ENCODE peak calls at places on chromosomes 11 and 22, in ten cellular contexts. W is tibial nerve, J is uterus, V is right lobe of liver, B is endothelial cell of umbilical vein, O is IMR-90, Z is body of pancreas, K is Peyer's patch, C is upper lobe of left lung, N is stomach. Y is an unnamed sample.

GRCh38 chr11:61603667-61604066 is 22.8 kb upstream of the SYT7 start:
- DNase-seq in K (no peak), B (no peak), N (no peak), C (no peak), W (no peak), O (no peak), Z (peak; percentile 28), J (no peak), V (no peak), Y (no peak)

GRCh38 chr11:10303558-10304363 is 1.1 kb upstream of the ADM start:
- DNase-seq in C (peak; percentile 86), W (no peak), J (no peak), N (peak; percentile 48), B (peak; percentile 41), Z (peak; percentile 55), K (peak; percentile 59), V (peak; percentile 68), O (peak; percentile 68), Y (peak; percentile 44)

GRCh38 chr22:43407591-43407990 is 4.2 kb upstream of the MPPED1 start:
- DNase-seq in C (peak; percentile 46), W (no peak), B (no peak), J (no peak), Z (no peak), O (no peak), N (no peak), V (peak; percentile 30), K (no peak), Y (no peak)

GRCh38 chr11:98711011-98711410 is 309.7 kb upstream of the CNTN5 start:
- DNase-seq in O (no peak), J (no peak), B (no peak), N (no peak), K (no peak), W (no peak), V (peak; percentile 27), Z (no peak), C (no peak), Y (peak; percentile 24)

GRCh38 chr11:24391165-24391564 is 105.7 kb upstream of the LUZP2 start:
- DNase-seq in Z (no peak), O (peak; percentile 87), W (no peak), N (no peak), B (no peak), K (no peak), C (no peak), J (no peak), V (no peak), Y (no peak)

GRCh38 chr11:92227954-92228935 is 3.6 kb downstream of the FAT3 start:
- DNase-seq in B (no peak), O (no peak), J (no peak), N (no peak), V (no peak), Z (no peak), K (no peak), C (no peak), W (no peak), Y (no peak)

GRCh38 chr22:19179472-19180048 is 1.0 kb upstream of the SLC25A1 start:
- DNase-seq in W (peak; percentile 64), K (peak; percentile 64), J (peak; percentile 77), C (peak; percentile 74), O (peak; percentile 85), N (peak; percentile 80), B (peak; percentile 81), Z (peak; percentile 87), V (peak; percentile 78), Y (peak; percentile 76)

GRCh38 chr11:65321828-65322495 is 7.3 kb downstream of the CDC42EP2 start:
- DNase-seq in C (no peak), O (no peak), N (no peak), V (no peak), J (peak; percentile 50), K (no peak), B (no peak), W (no peak), Z (no peak), Y (no peak)

GRCh38 chr11:58330861-58331260 is 28.0 kb downstream of the OR5B17 start:
- DNase-seq in Z (no peak), B (no peak), W (no peak), O (peak; percentile 80), V (no peak), C (no peak), N (no peak), K (no peak), J (no peak), Y (no peak)

GRCh38 chr22:17106161-17106784 is 14.9 kb downstream of the TMEM121B start:
- DNase-seq in K (no peak), J (no peak), Z (no peak), N (no peak), V (no peak), O (no peak), W (no peak), C (no peak), B (no peak), Y (no peak)

GRCh38 chr11:77087723-77088225 is 14.9 kb upstream of the OMP start:
- DNase-seq in Z (no peak), C (no peak), J (no peak), B (no peak), K (no peak), V (peak; percentile 11), W (no peak), O (no peak), N (no peak), Y (no peak)

GRCh38 chr11:69674886-69675714 is at the start of gene LTO1:
- DNase-seq in K (peak; percentile 94), V (peak; percentile 96), Z (peak; percentile 96), J (peak; percentile 98), B (peak; percentile 97), W (peak; percentile 92), N (peak; percentile 98), C (peak; percentile 100), O (peak; percentile 94), Y (peak; percentile 96)

GRCh38 chr22:47862394-47862793 is 1099.9 kb downstream of the TBC1D22A start:
- DNase-seq in N (no peak), V (no peak), J (no peak), B (no peak), O (no peak), K (no peak), Z (no peak), C (no peak), W (no peak), Y (no peak)

GRCh38 chr11:126842038-126842437 is 158.5 kb downstream of the KIRREL3 start:
- DNase-seq in K (no peak), N (no peak), W (no peak), C (no peak), V (no peak), J (no peak), B (no peak), O (no peak), Z (peak; percentile 24), Y (no peak)

DNA sequence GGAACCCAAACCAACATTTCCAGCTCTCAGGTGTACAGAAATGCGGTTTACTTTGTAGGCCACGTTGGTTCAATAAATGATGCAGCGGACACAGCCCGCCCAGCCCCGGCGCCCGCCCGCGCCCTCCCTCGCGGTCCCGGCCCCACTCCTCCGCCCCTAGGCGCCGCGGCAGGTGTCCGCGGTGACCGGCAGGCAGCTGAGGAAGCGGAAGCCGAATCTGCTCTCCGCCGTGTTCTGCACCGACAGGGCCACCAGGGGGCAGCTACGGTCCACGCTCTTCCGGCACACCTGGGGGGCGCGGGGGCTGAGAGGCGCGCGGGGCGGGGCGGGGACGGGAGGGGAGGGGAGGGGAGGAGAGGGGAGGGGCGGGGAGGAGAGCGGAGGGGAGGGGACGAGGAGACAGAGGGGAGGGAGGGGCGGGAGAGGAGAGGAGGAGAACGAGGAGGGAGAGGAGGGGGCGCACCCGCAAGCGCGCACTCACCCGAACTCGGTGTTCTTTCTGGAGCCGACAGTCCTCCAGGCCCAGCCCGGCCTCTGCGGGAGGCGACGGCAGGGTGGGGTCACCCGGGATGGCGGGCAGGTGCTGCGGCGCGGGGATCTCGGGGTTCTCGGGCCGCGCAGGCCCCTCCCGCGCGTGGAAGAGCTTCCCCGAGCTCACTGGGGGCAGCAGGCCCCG is 5.6 kb downstream of the LMNTD2 start:
- DNase-seq in K (peak; percentile 74), C (peak; percentile 91), W (no peak), Z (peak; percentile 83), B (no peak), J (peak; percentile 52), V (peak; percentile 74), N (peak; percentile 78), O (no peak), Y (no peak)
- TF ChIP-seq POLR2A in K (no peak), C (peak; percentile 11), W (no peak), Z (no peak), B (no peak), J (no peak), V (no peak), N (no peak), O (no peak), Y (no peak)

GRCh38 chr11:115504279-115505158 is at the start of gene CADM1:
- DNase-seq in W (peak; percentile 73), O (peak; percentile 95), C (peak; percentile 98), B (peak; percentile 84), K (peak; percentile 63), V (peak; percentile 96), N (peak; percentile 96), J (peak; percentile 91), Z (peak; percentile 98), Y (peak; percentile 93)
- TF ChIP-seq CTCF in W (peak; percentile 56), O (peak; percentile 80), C (peak; percentile 70), B (peak; percentile 63), K (peak; percentile 7), V (peak; percentile 64), N (peak; percentile 41), J (peak; percentile 75), Z (peak; percentile 67), Y (peak; percentile 68)

DNA sequence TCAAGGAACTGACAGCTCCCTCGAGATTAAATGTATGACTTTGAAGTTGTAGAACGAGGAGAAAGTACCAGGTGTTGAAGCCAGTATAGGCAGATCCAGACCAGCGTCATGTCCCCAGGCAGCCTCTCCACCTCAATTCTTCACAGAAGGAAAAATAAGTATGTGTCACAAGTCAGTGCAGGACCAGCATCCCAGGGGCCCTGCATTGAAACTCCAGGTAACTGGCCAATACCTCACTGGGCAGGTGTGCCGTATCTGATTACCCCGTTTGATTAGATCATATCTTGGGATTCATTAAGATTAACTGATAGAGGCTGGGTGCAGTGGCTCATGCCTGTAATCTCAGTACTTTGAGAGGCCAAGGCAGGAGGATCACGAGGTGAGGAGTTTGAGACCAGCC is 466.7 kb upstream of the B3GAT1 start:
- DNase-seq in V (no peak), N (no peak), O (no peak), K (no peak), W (no peak), J (no peak), B (no peak), C (no peak), Z (no peak), Y (no peak)
- TF ChIP-seq POLR2A in V (no peak), N (no peak), O (no peak), K (no peak), W (no peak), J (no peak), B (no peak), C (no peak), Z (no peak), Y (no peak)

GRCh38 chr22:28497188-28497587 is 182.5 kb downstream of the TTC28 start:
- DNase-seq in O (peak; percentile 25), K (no peak), C (no peak), W (no peak), N (no peak), B (no peak), Z (no peak), J (no peak), V (no peak), Y (no peak)
- TF ChIP-seq CTCF in O (no peak), K (no peak), C (no peak), W (no peak), N (no peak), B (no peak), Z (no peak), J (no peak), V (no peak), Y (no peak)

Y was measured in heart left ventricle.